ENCODE peak calls at places on chromosome 16, in six cellular contexts. T is Peyer's patch; G is naive thymus-derived CD8-positive, alpha-beta T cell; S is germinal center; X is activated T-cell treated with anti-CD3 and anti-CD28 coated beads, Interleukin-2, amount 50 U/mL, for 4 hours; N is stromal cell of bone marrow. A is an unnamed sample.

GRCh38 chr16:20740007-20740883 is 1.4 kb downstream of the THUMPD1 start:
- DNase-seq in T (no peak), G (peak), S (peak), X (no peak), N (no peak), A (no peak)

GRCh38 chr16:10120953-10121352 is 61.3 kb downstream of the GRIN2A start:
- DNase-seq in T (no peak), G (no peak), S (no peak), X (no peak), N (no peak), A (no peak)

GRCh38 chr16:54489225-54489781 is 202.7 kb upstream of the IRX3 start:
- DNase-seq in T (no peak), G (no peak), S (no peak), X (no peak), N (no peak), A (no peak)

GRCh38 chr16:24873028-24873427 is 27.3 kb downstream of the SLC5A11 start:
- DNase-seq in T (no peak), G (no peak), S (no peak), X (no peak), N (no peak), A (no peak)

GRCh38 chr16:60214321-60214720 is 1480.2 kb upstream of the GOT2 start:
- DNase-seq in T (no peak), G (no peak), S (no peak), X (no peak), N (no peak), A (no peak)

GRCh38 chr16:89599451-89599858 is 14.0 kb upstream of the DPEP1 start:
- DNase-seq in T (no peak), G (no peak), S (peak), X (no peak), N (no peak), A (no peak)

GRCh38 chr16:85313541-85314208 is 201.4 kb upstream of the CIBAR2 start:
- DNase-seq in T (no peak), G (no peak), S (no peak), X (no peak), N (no peak), A (no peak)

GRCh38 chr16:67016143-67016542 is 12.8 kb upstream of the CBFB start:
- DNase-seq in T (no peak), G (no peak), S (no peak), X (no peak), N (no peak), A (no peak)

GRCh38 chr16:69087161-69087581 is 18.3 kb upstream of the HAS3 start:
- DNase-seq in T (no peak), G (no peak), S (no peak), X (no peak), N (no peak), A (no peak)

GRCh38 chr16:74923766-74924460 is 61.0 kb downstream of the WDR59 start:
- DNase-seq in T (no peak), G (no peak), S (no peak), X (no peak), N (no peak), A (no peak)

GRCh38 chr16:57266531-57267268 is 17.8 kb downstream of the PLLP start:
- DNase-seq in T (peak), G (peak), S (no peak), X (peak), N (no peak), A (no peak)

GRCh38 chr16:57091990-57092785 is at the start of gene CPNE2:
- DNase-seq in T (peak), G (no peak), S (peak), X (no peak), N (no peak), A (peak)

GRCh38 chr16:69478685-69479084 is 54.3 kb downstream of the CYB5B start:
- DNase-seq in T (no peak), G (no peak), S (no peak), X (no peak), N (no peak), A (no peak)

GRCh38 chr16:85983064-85983463 is 84.1 kb downstream of the IRF8 start:
- DNase-seq in T (no peak), G (no peak), S (no peak), X (no peak), N (no peak), A (no peak)

GRCh38 chr16:87918314-87918713 is 18.0 kb downstream of the CA5A start:
- DNase-seq in T (no peak), G (no peak), S (no peak), X (no peak), N (peak), A (no peak)

GRCh38 chr16:15482068-15482747 is 47.8 kb downstream of the BMERB1 start:
- DNase-seq in T (no peak), G (no peak), S (no peak), X (peak), N (peak), A (no peak)

GRCh38 chr16:31134091-31134571 is 1.4 kb downstream of the PRSS8 start:
- DNase-seq in T (no peak), G (no peak), S (no peak), X (no peak), N (no peak), A (no peak)